ENCODE peak calls at places on chromosomes 5 and 9, in eight cellular contexts. One of them, this sample, is unnamed.

GRCh38 chr9:127578627-127578951 is 33.5 kb upstream of the STXBP1 start:
- DNase-seq in right atrium auricular region: no peak
- DNase-seq in spleen: no peak
- DNase-seq in Panc1: no peak
- DNase-seq in activated B cell treated with CpG ODN at 0.5 μM for 24 hours: no peak
- DNase-seq in lung: no peak
- DNase-seq in body of pancreas: no peak
- DNase-seq in HFF-Myc: no peak
- DNase-seq in this sample: no peak

GRCh38 chr5:83482961-83483360 is 11.4 kb downstream of the VCAN start:
- DNase-seq in spleen: no peak
- DNase-seq in lung: no peak
- DNase-seq in activated B cell treated with CpG ODN at 0.5 μM for 24 hours: no peak
- DNase-seq in Panc1: no peak
- DNase-seq in right atrium auricular region: no peak
- DNase-seq in HFF-Myc: no peak
- DNase-seq in body of pancreas: no peak
- DNase-seq in this sample: no peak

GRCh38 chr5:36874465-36874864 is 2.1 kb upstream of the NIPBL start:
- DNase-seq in lung: no peak
- DNase-seq in right atrium auricular region: no peak
- DNase-seq in Panc1: no peak
- DNase-seq in body of pancreas: no peak
- DNase-seq in spleen: no peak
- DNase-seq in HFF-Myc: no peak
- DNase-seq in activated B cell treated with CpG ODN at 0.5 μM for 24 hours: no peak
- DNase-seq in this sample: peak

GRCh38 chr5:164053123-164053522 is 547.7 kb downstream of the MAT2B start:
- DNase-seq in activated B cell treated with CpG ODN at 0.5 μM for 24 hours: no peak
- DNase-seq in body of pancreas: no peak
- DNase-seq in HFF-Myc: no peak
- DNase-seq in Panc1: no peak
- DNase-seq in lung: no peak
- DNase-seq in spleen: no peak
- DNase-seq in right atrium auricular region: no peak
- DNase-seq in this sample: no peak

GRCh38 chr5:81789033-81789432 is 38.1 kb upstream of the SSBP2 start:
- DNase-seq in body of pancreas: peak
- DNase-seq in activated B cell treated with CpG ODN at 0.5 μM for 24 hours: no peak
- DNase-seq in Panc1: no peak
- DNase-seq in lung: no peak
- DNase-seq in right atrium auricular region: no peak
- DNase-seq in HFF-Myc: no peak
- DNase-seq in spleen: no peak
- DNase-seq in this sample: peak

GRCh38 chr5:75037106-75037505 is 15.3 kb downstream of the GCNT4 start:
- DNase-seq in right atrium auricular region: no peak
- DNase-seq in HFF-Myc: peak
- DNase-seq in body of pancreas: peak
- DNase-seq in spleen: no peak
- DNase-seq in activated B cell treated with CpG ODN at 0.5 μM for 24 hours: no peak
- DNase-seq in Panc1: no peak
- DNase-seq in lung: peak
- DNase-seq in this sample: peak

GRCh38 chr9:92992549-92992948 is 45.2 kb downstream of the FGD3 start:
- DNase-seq in lung: peak
- DNase-seq in Panc1: no peak
- DNase-seq in right atrium auricular region: no peak
- DNase-seq in spleen: no peak
- DNase-seq in body of pancreas: no peak
- DNase-seq in activated B cell treated with CpG ODN at 0.5 μM for 24 hours: no peak
- DNase-seq in HFF-Myc: no peak
- DNase-seq in this sample: no peak

GRCh38 chr5:18465833-18466681 is 831.8 kb downstream of the TAF11L14 start:
- DNase-seq in body of pancreas: peak
- DNase-seq in HFF-Myc: no peak
- DNase-seq in spleen: no peak
- DNase-seq in right atrium auricular region: no peak
- DNase-seq in Panc1: peak
- DNase-seq in activated B cell treated with CpG ODN at 0.5 μM for 24 hours: no peak
- DNase-seq in lung: peak
- DNase-seq in this sample: peak

GRCh38 chr5:128213340-128213739 is 129.8 kb downstream of the SLC12A2 start:
- DNase-seq in lung: peak
- DNase-seq in activated B cell treated with CpG ODN at 0.5 μM for 24 hours: no peak
- DNase-seq in Panc1: peak
- DNase-seq in HFF-Myc: peak
- DNase-seq in body of pancreas: peak
- DNase-seq in right atrium auricular region: no peak
- DNase-seq in spleen: no peak
- DNase-seq in this sample: peak

GRCh38 chr9:93111371-93112115 is 15.5 kb downstream of the CARD19 start:
- DNase-seq in lung: no peak
- DNase-seq in activated B cell treated with CpG ODN at 0.5 μM for 24 hours: no peak
- DNase-seq in body of pancreas: peak
- DNase-seq in spleen: peak
- DNase-seq in HFF-Myc: no peak
- DNase-seq in right atrium auricular region: no peak
- DNase-seq in Panc1: no peak
- DNase-seq in this sample: peak

GRCh38 chr9:123584202-123585176 is 228.5 kb downstream of the CRB2 start:
- DNase-seq in HFF-Myc: no peak
- DNase-seq in Panc1: no peak
- DNase-seq in lung: peak
- DNase-seq in activated B cell treated with CpG ODN at 0.5 μM for 24 hours: no peak
- DNase-seq in spleen: no peak
- DNase-seq in right atrium auricular region: no peak
- DNase-seq in body of pancreas: no peak
- DNase-seq in this sample: no peak

GRCh38 chr5:77492653-77493000 is 511 bp upstream of the WDR41 start:
- DNase-seq in HFF-Myc: no peak
- DNase-seq in right atrium auricular region: no peak
- DNase-seq in lung: no peak
- DNase-seq in Panc1: no peak
- DNase-seq in body of pancreas: no peak
- DNase-seq in spleen: no peak
- DNase-seq in activated B cell treated with CpG ODN at 0.5 μM for 24 hours: no peak
- DNase-seq in this sample: no peak

GRCh38 chr9:1869843-1870242 is 145.3 kb upstream of the SMARCA2 start:
- DNase-seq in Panc1: no peak
- DNase-seq in HFF-Myc: no peak
- DNase-seq in spleen: no peak
- DNase-seq in right atrium auricular region: no peak
- DNase-seq in activated B cell treated with CpG ODN at 0.5 μM for 24 hours: no peak
- DNase-seq in lung: peak
- DNase-seq in body of pancreas: no peak
- DNase-seq in this sample: peak

GRCh38 chr5:61974680-61975079 is 331.3 kb upstream of the KIF2A start:
- DNase-seq in right atrium auricular region: no peak
- DNase-seq in spleen: no peak
- DNase-seq in body of pancreas: no peak
- DNase-seq in HFF-Myc: no peak
- DNase-seq in Panc1: no peak
- DNase-seq in activated B cell treated with CpG ODN at 0.5 μM for 24 hours: no peak
- DNase-seq in lung: no peak
- DNase-seq in this sample: no peak

GRCh38 chr9:101087426-101087825 is 58.9 kb downstream of the PLPPR1 start:
- DNase-seq in Panc1: no peak
- DNase-seq in right atrium auricular region: no peak
- DNase-seq in spleen: no peak
- DNase-seq in lung: no peak
- DNase-seq in HFF-Myc: no peak
- DNase-seq in body of pancreas: no peak
- DNase-seq in activated B cell treated with CpG ODN at 0.5 μM for 24 hours: no peak
- DNase-seq in this sample: no peak

GRCh38 chr9:84101892-84102632 is 121.5 kb downstream of the RMI1 start:
- DNase-seq in lung: no peak
- DNase-seq in right atrium auricular region: no peak
- DNase-seq in activated B cell treated with CpG ODN at 0.5 μM for 24 hours: no peak
- DNase-seq in spleen: no peak
- DNase-seq in Panc1: no peak
- DNase-seq in HFF-Myc: no peak
- DNase-seq in body of pancreas: no peak
- DNase-seq in this sample: no peak

GRCh38 chr9:16213781-16214515 is 656.5 kb downstream of the BNC2 start:
- DNase-seq in HFF-Myc: no peak
- DNase-seq in right atrium auricular region: peak
- DNase-seq in spleen: no peak
- DNase-seq in lung: peak
- DNase-seq in activated B cell treated with CpG ODN at 0.5 μM for 24 hours: no peak
- DNase-seq in body of pancreas: peak
- DNase-seq in Panc1: no peak
- DNase-seq in this sample: peak

GRCh38 chr9:111039203-111039907 is 1.1 kb upstream of the LPAR1 start:
- DNase-seq in Panc1: no peak
- DNase-seq in HFF-Myc: no peak
- DNase-seq in right atrium auricular region: no peak
- DNase-seq in activated B cell treated with CpG ODN at 0.5 μM for 24 hours: no peak
- DNase-seq in lung: no peak
- DNase-seq in body of pancreas: peak
- DNase-seq in spleen: peak
- DNase-seq in this sample: no peak

GRCh38 chr5:123176224-123176937 is 87.3 kb downstream of the PRDM6 start:
- DNase-seq in activated B cell treated with CpG ODN at 0.5 μM for 24 hours: no peak
- DNase-seq in right atrium auricular region: no peak
- DNase-seq in lung: no peak
- DNase-seq in HFF-Myc: no peak
- DNase-seq in body of pancreas: no peak
- DNase-seq in Panc1: no peak
- DNase-seq in spleen: no peak
- DNase-seq in this sample: peak

GRCh38 chr5:133820516-133820915 is 147.9 kb downstream of the C5orf15 start:
- DNase-seq in Panc1: no peak
- DNase-seq in HFF-Myc: no peak
- DNase-seq in activated B cell treated with CpG ODN at 0.5 μM for 24 hours: no peak
- DNase-seq in lung: peak
- DNase-seq in spleen: no peak
- DNase-seq in right atrium auricular region: no peak
- DNase-seq in body of pancreas: no peak
- DNase-seq in this sample: no peak

GRCh38 chr9:126148523-126148870 is 178.1 kb upstream of the MVB12B start:
- DNase-seq in lung: peak
- DNase-seq in spleen: peak
- DNase-seq in body of pancreas: no peak
- DNase-seq in activated B cell treated with CpG ODN at 0.5 μM for 24 hours: no peak
- DNase-seq in HFF-Myc: no peak
- DNase-seq in right atrium auricular region: peak
- DNase-seq in Panc1: no peak
- DNase-seq in this sample: no peak
- TF ChIP-seq CTCF in lung: no peak
- TF ChIP-seq CTCF in spleen: no peak
- TF ChIP-seq CTCF in body of pancreas: no peak
- TF ChIP-seq CTCF in activated B cell treated with CpG ODN at 0.5 μM for 24 hours: no peak
- TF ChIP-seq CTCF in HFF-Myc: no peak
- TF ChIP-seq CTCF in right atrium auricular region: no peak
- TF ChIP-seq CTCF in Panc1: no peak
- TF ChIP-seq CTCF in this sample: no peak

GRCh38 chr9:27165670-27166069 is 56.6 kb downstream of the TEK start:
- DNase-seq in Panc1: no peak
- DNase-seq in lung: no peak
- DNase-seq in right atrium auricular region: no peak
- DNase-seq in activated B cell treated with CpG ODN at 0.5 μM for 24 hours: no peak
- DNase-seq in body of pancreas: no peak
- DNase-seq in spleen: no peak
- DNase-seq in HFF-Myc: no peak
- DNase-seq in this sample: no peak
- TF ChIP-seq CTCF in Panc1: no peak
- TF ChIP-seq CTCF in lung: no peak
- TF ChIP-seq CTCF in right atrium auricular region: no peak
- TF ChIP-seq CTCF in activated B cell treated with CpG ODN at 0.5 μM for 24 hours: no peak
- TF ChIP-seq CTCF in body of pancreas: no peak
- TF ChIP-seq CTCF in spleen: no peak
- TF ChIP-seq CTCF in HFF-Myc: no peak
- TF ChIP-seq CTCF in this sample: no peak

DNA sequence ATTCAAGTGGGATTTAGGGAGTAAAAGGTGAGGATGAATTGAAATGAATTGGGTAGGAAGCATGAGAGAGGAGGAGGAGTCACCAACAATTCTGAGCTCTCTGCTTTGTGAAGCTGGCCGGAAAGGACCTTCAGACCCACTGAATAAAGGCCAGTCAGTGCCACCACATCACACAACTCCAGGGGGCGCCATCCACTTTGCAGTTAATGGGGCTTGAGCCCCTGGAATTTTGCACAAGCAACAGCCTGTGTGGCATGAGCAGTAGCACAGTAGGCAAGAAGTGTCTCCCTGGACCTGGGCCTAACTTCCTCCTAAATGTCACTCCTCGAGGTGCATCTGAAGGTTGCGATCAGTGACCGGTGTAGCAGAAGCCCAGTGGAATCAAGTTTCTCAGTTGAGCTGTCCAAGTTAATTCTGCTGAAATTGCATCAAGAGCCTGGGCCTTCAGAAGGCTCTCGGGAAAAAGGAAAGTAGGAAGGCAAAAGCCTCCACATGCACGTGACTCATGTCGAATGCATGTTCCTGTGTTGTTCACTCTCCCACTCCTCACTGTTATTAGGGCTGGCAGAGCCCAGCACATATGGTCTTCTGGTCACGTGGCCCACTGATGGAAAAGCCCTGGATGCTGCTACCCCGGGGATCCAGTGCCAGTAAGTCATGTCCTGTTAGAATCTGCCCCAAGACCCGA is 27.8 kb upstream of the GLIS3 start:
- DNase-seq in Panc1: no peak
- DNase-seq in right atrium auricular region: no peak
- DNase-seq in activated B cell treated with CpG ODN at 0.5 μM for 24 hours: no peak
- DNase-seq in spleen: no peak
- DNase-seq in HFF-Myc: peak
- DNase-seq in body of pancreas: no peak
- DNase-seq in lung: no peak
- DNase-seq in this sample: peak
- TF ChIP-seq CTCF in Panc1: no peak
- TF ChIP-seq CTCF in right atrium auricular region: no peak
- TF ChIP-seq CTCF in activated B cell treated with CpG ODN at 0.5 μM for 24 hours: no peak
- TF ChIP-seq CTCF in spleen: no peak
- TF ChIP-seq CTCF in HFF-Myc: peak
- TF ChIP-seq CTCF in body of pancreas: no peak
- TF ChIP-seq CTCF in lung: no peak
- TF ChIP-seq CTCF in this sample: no peak

DNA sequence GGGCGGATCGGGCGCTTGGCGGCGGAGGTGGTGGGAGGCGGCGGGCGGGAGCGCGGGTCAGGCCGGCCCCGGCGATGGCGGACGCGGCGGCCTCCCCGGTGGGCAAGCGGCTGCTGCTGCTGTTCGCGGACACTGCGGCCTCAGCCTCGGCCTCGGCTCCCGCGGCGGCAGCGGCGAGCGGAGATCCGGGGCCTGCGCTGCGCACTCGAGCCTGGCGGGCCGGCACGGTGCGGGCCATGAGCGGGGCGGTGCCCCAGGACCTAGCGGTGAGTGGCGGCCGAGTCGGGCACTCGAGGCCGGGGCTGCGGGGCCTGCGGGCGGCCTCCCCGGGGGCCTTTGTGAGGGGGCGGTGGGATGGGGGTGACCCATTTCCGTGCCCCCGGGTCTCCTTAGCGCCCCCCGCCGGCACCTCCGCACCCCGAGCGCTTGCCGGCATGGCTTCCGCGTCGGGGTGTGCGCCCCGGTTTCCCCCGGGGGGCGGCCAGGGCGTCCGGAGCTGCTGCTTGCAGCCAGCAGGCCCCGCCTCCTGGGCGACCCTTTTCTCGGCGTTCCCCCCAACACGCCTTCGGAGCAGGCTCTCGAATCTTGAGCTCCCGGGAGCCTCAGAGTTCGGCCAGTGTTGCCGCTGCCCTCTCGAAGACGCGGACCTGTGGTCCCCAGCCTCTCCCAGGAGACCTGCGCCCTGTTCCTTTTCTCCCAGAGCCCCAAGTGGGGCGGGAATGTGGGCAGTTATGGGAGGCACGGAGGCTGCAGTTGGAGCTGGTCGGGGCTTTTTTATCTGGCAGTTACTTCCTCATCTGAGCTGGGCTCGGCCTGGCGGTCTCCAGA is 451 bp downstream of the KDM3B start:
- DNase-seq in body of pancreas: peak
- DNase-seq in activated B cell treated with CpG ODN at 0.5 μM for 24 hours: peak
- DNase-seq in lung: peak
- DNase-seq in spleen: peak
- DNase-seq in Panc1: no peak
- DNase-seq in right atrium auricular region: peak
- DNase-seq in HFF-Myc: no peak
- DNase-seq in this sample: peak
- TF ChIP-seq CTCF in body of pancreas: peak
- TF ChIP-seq CTCF in activated B cell treated with CpG ODN at 0.5 μM for 24 hours: no peak
- TF ChIP-seq CTCF in lung: no peak
- TF ChIP-seq CTCF in spleen: peak
- TF ChIP-seq CTCF in Panc1: peak
- TF ChIP-seq CTCF in right atrium auricular region: peak
- TF ChIP-seq CTCF in HFF-Myc: peak
- TF ChIP-seq CTCF in this sample: peak